ENCODE peak calls at places on chromosome 11, in nine cellular contexts. L is stimulated activated CD4-positive, alpha-beta T cell treated with anti-CD3 and anti-CD28 coated beads, Interleukin-4, amount 100 ng/mL, for 4 hours; S is NCI-H1694; H is glutamatergic neuron; Q is epithelial cell of esophagus; K is skeletal muscle cell; W is astrocyte of the hippocampus; Z is endothelial cell; X is T follicular helper cell. J is an unnamed sample.

GRCh38 chr11:69639843-69640242 is 1.1 kb upstream of the CCND1 start:
- DNase-seq in X (no peak), Q (no peak), Z (no peak), H (no peak), K (no peak), W (no peak), L (no peak), S (no peak), J (no peak)

GRCh38 chr11:122628691-122629555 is 26.6 kb upstream of the UBASH3B start:
- DNase-seq in S (peak), K (peak), Q (peak), H (peak), X (peak), Z (peak), L (peak), W (peak), J (peak)

GRCh38 chr11:47572715-47573255 is 6.0 kb downstream of the KBTBD4 start:
- DNase-seq in X (no peak), Q (no peak), L (no peak), S (no peak), W (peak), H (no peak), K (no peak), Z (no peak), J (no peak)

GRCh38 chr11:118690553-118691304 is 11.3 kb upstream of the TREH start:
- DNase-seq in X (no peak), S (no peak), L (no peak), Z (no peak), W (no peak), K (no peak), Q (no peak), H (no peak), J (no peak)

GRCh38 chr11:35515224-35515623 is 10.2 kb downstream of the PAMR1 start:
- DNase-seq in Q (peak), L (no peak), K (peak), S (no peak), H (no peak), W (peak), Z (no peak), X (no peak), J (no peak)

GRCh38 chr11:46446343-46446751 is 54.8 kb upstream of the CHRM4 start:
- DNase-seq in X (no peak), L (no peak), Z (no peak), W (peak), H (no peak), Q (no peak), K (peak), S (no peak), J (no peak)

GRCh38 chr11:12547953-12548650 is 126.1 kb upstream of the TEAD1 start:
- DNase-seq in L (no peak), X (no peak), Q (no peak), K (no peak), H (peak), Z (no peak), S (no peak), W (no peak), J (no peak)

GRCh38 chr11:100562102-100562501 is 125.0 kb upstream of the ARHGAP42 start:
- DNase-seq in K (peak), W (peak), Q (peak), S (no peak), Z (no peak), X (no peak), L (no peak), H (no peak), J (no peak)

GRCh38 chr11:65425971-65426838 is 3.6 kb downstream of the NEAT1 start:
- DNase-seq in Z (no peak), H (no peak), L (no peak), X (no peak), K (no peak), Q (peak), W (peak), S (no peak), J (no peak)

GRCh38 chr11:123159146-123159857 is 35.7 kb downstream of the CLMP start:
- DNase-seq in W (no peak), K (no peak), X (no peak), L (peak), S (no peak), H (no peak), Z (no peak), Q (peak), J (no peak)

GRCh38 chr11:45176996-45177395 is 30.6 kb downstream of the PRDM11 start:
- DNase-seq in H (no peak), Q (no peak), K (no peak), Z (no peak), W (peak), S (peak), X (no peak), L (no peak), J (no peak)

GRCh38 chr11:31118566-31118965 is 251.0 kb downstream of the DCDC1 start:
- DNase-seq in L (no peak), Z (no peak), K (no peak), S (no peak), H (no peak), W (peak), Q (no peak), X (no peak), J (no peak)

GRCh38 chr11:78564037-78564888 is 10.4 kb downstream of the NARS2 start:
- DNase-seq in S (peak), L (no peak), H (no peak), K (no peak), X (peak), Z (peak), Q (peak), W (peak), J (no peak)

GRCh38 chr11:41714101-41714500 is 254.6 kb upstream of the LRRC4C start:
- DNase-seq in W (peak), H (no peak), Q (no peak), S (no peak), K (no peak), L (no peak), X (no peak), Z (no peak), J (no peak)

GRCh38 chr11:2122222-2122906 is 16.8 kb downstream of the IGF2 start:
- DNase-seq in W (peak), K (no peak), Q (no peak), H (no peak), Z (no peak), L (no peak), S (no peak), X (no peak), J (no peak)

GRCh38 chr11:64141081-64141783 is 24.7 kb downstream of the MACROD1 start:
- DNase-seq in X (no peak), L (no peak), S (no peak), W (peak), H (peak), Z (no peak), Q (no peak), K (no peak), J (no peak)